ENCODE peak calls at places on chromosomes 3 and 15, in four cellular contexts. A, F, I and Q are unnamed samples.

GRCh38 chr3:5384557-5384956 is 197.1 kb downstream of the EDEM1 start:
- DNase-seq in F (no peak), I (no peak), A (no peak), Q (no peak)

GRCh38 chr15:63587527-63587926 is 9.7 kb upstream of the FBXL22 start:
- DNase-seq in I (no peak), F (no peak), A (no peak), Q (no peak)

GRCh38 chr3:5022187-5022965 is 43.1 kb downstream of the BHLHE40 start:
- DNase-seq in A (no peak), I (no peak), F (no peak), Q (no peak)

GRCh38 chr15:80613762-80614365 is 81.2 kb upstream of the ABHD17C start:
- DNase-seq in F (no peak), A (peak; percentile 59), I (no peak), Q (no peak)

GRCh38 chr15:66216806-66217205 is 36.7 kb downstream of the MEGF11 start:
- DNase-seq in I (no peak), F (no peak), A (no peak), Q (no peak)

GRCh38 chr3:134048278-134048996 is 18.7 kb upstream of the SLCO2A1 start:
- DNase-seq in F (no peak), A (no peak), I (no peak), Q (no peak)

GRCh38 chr15:65088643-65089021 is 12.1 kb downstream of the KBTBD13 start:
- DNase-seq in A (no peak), I (no peak), F (no peak), Q (no peak)

GRCh38 chr3:5136619-5137429 is 14.7 kb downstream of the ARL8B start:
- DNase-seq in F (peak; percentile 77), A (peak; percentile 22), I (no peak), Q (no peak)

GRCh38 chr15:92907880-92908279 is 7.8 kb downstream of the CHD2 start:
- DNase-seq in A (no peak), F (no peak), I (no peak), Q (no peak)

GRCh38 chr3:18937574-18937973 is 210.7 kb upstream of the KCNH8 start:
- DNase-seq in A (no peak), I (no peak), F (no peak), Q (no peak)

DNA sequence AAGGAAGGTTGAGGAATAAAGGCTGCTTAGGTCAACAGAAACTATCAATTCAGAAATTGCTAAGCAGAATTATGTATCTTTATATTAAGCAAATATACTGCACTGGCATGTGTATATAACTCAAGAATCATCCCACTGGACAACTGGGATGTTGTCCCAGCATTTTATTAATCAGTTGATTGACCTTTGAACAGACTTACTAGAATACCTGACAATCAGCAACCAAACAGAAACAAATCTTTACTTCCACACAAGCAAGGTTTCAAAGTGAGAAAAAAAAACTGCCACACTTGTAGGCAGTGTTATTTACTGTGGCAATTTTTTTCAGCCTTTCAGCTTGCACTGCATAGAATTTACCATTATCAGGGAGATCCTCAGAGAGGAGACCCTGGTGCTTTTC is 218.8 kb downstream of the MAGI1 start:
- DNase-seq in I (no peak), A (no peak), F (no peak), Q (no peak)
- H3K27ac ChIP-seq in I (no peak overlapping the region), A (no peak overlapping the region), F (no peak overlapping the region), Q (no peak overlapping the region)

GRCh38 chr3:177905173-177905894 is 630.9 kb upstream of the KCNMB2 start:
- DNase-seq in F (no peak), A (no peak), I (no peak), Q (no peak)

GRCh38 chr3:177906573-177907229 is 629.5 kb upstream of the KCNMB2 start:
- DNase-seq in I (no peak), A (no peak), F (no peak), Q (no peak)

GRCh38 chr3:177899275-177900067 is 636.8 kb upstream of the KCNMB2 start:
- DNase-seq in I (no peak), F (no peak), A (no peak), Q (no peak)

GRCh38 chr3:177905895-177906511 is 630.2 kb upstream of the KCNMB2 start:
- DNase-seq in I (peak; percentile 36), F (no peak), A (no peak), Q (no peak)

DNA sequence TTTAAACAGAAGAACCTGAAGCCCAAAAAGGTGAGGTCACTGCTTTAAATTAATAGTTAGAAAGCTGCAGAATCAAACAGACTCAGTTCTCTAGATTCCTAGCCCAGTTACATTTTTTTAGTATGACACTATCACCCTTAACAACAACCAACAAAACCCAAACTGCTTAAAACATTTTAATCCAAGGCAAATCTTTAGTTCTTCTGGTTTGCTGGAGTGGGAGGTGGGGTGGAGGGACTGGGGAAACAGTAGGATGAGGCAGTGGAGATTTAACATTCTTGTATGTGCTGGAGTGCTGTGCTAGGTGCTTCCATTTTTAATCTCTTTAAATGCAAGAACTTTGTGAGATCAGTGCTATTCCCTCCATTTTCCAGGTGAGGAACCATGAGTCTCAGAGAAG is 631.6 kb upstream of the KCNMB2 start:
- DNase-seq in I (no peak), F (no peak), A (no peak), Q (no peak)
- H3K27ac ChIP-seq in I (peak overlapping the region; percentile 75), F (no peak overlapping the region), A (no peak overlapping the region), Q (no peak overlapping the region)

DNA sequence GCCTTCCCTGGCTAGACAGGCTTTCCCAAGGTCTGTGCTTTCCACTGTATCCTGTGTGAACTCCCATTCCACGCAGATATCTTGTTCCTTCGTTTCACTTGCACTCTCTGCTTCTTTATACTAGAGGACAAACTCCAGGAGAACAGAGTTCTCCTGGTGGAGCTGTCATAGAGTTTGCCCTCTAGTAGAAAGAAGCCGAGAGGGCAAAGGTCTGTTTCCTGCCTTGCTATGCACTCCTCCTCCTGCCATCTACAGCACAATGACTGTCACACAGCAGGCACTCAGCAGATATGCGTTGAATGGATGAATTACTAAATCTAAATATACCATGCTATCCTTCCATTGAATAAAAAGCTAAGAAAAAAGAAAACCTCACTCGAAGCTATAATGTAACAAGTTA is 211.2 kb downstream of the FOXP1 start:
- DNase-seq in I (no peak), A (peak; percentile 4), F (no peak), Q (no peak)
- H3K27ac ChIP-seq in I (no peak overlapping the region), A (peak overlapping the region; percentile 66), F (peak overlapping the region; percentile 92), Q (no peak overlapping the region)

GRCh38 chr15:52019394-52020252 is 604 bp downstream of the MAPK6 start:
- DNase-seq in A (peak; percentile 79), F (peak; percentile 87), I (peak; percentile 93), Q (no peak)

GRCh38 chr15:52021128-52021671 is 2.2 kb downstream of the MAPK6 start:
- DNase-seq in A (peak; percentile 52), I (peak; percentile 76), F (peak; percentile 86), Q (no peak)

GRCh38 chr15:52023169-52023922 is 4.3 kb downstream of the MAPK6 start:
- DNase-seq in I (no peak), A (no peak), F (no peak), Q (no peak)

GRCh38 chr15:52020253-52021085 is 1.4 kb downstream of the MAPK6 start:
- DNase-seq in I (no peak), A (no peak), F (peak; percentile 75), Q (no peak)

GRCh38 chr15:52021892-52022540 is 3.0 kb downstream of the MAPK6 start:
- DNase-seq in A (no peak), I (no peak), F (no peak), Q (no peak)
- H3K27ac ChIP-seq in A (no peak overlapping the region), I (peak overlapping the region; percentile 97), F (peak overlapping the region; percentile 87), Q (no peak overlapping the region)

GRCh38 chr15:85755471-85755870 is 39.3 kb downstream of the KLHL25 start:
- DNase-seq in F (no peak), I (peak; percentile 3), A (no peak), Q (no peak)

GRCh38 chr15:85756411-85757072 is 38.2 kb downstream of the KLHL25 start:
- DNase-seq in A (no peak), I (peak; percentile 8), F (no peak), Q (no peak)

GRCh38 chr15:85753791-85754452 is 40.8 kb downstream of the KLHL25 start:
- DNase-seq in F (no peak), A (no peak), I (peak; percentile 5), Q (no peak)

GRCh38 chr15:85755942-85756341 is 38.8 kb downstream of the KLHL25 start:
- DNase-seq in A (no peak), I (peak; percentile 1), F (no peak), Q (no peak)

DNA sequence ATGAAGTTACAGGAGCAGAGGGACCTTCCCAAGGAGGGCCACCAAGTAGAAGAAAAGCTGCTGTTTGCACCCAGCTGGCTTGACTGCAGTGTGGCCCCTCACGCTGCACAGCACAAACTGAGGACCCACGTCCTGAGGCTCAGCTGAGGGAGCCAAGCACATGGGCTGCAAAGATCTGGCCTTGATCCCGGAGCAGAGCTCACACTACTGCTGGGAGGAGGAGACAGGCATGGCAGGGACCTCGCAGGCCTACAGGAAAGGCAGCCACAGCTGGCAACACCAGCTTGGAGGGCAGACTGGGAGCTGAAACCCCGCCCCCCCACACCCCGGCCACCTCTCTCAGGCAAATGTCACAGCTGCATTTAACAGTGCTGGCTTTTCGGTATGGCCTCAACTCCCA is 39.7 kb downstream of the KLHL25 start:
- DNase-seq in F (no peak), A (no peak), I (peak; percentile 62), Q (no peak)
- H3K27ac ChIP-seq in F (no peak overlapping the region), A (no peak overlapping the region), I (no peak overlapping the region), Q (no peak overlapping the region)

DNA sequence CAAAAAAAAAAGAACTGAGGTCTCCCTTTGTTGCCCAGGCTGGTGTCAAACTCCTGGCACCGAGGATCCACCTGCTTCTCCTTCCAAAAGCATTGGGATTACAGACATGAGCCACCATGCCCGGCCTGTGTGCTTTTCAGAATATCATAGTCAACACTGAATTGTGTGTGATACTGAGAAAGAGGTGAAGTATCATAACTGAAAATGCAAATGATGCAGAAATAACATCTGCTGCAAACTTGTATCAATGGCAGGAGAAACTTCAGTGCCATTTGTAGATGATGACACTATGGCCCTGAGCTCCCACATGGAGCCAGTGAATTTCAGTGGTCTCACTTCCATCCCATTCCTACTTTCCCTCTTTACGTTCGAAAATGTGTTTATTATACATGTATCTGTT is 21.9 kb downstream of the IL12A start:
- DNase-seq in F (no peak), I (no peak), A (no peak), Q (no peak)
- H3K27ac ChIP-seq in F (no peak overlapping the region), I (no peak overlapping the region), A (no peak overlapping the region), Q (no peak overlapping the region)

GRCh38 chr3:194134231-194134756 is 1.7 kb upstream of the HES1 start:
- DNase-seq in F (peak; percentile 82), I (no peak), A (peak; percentile 78), Q (no peak)
- H3K27ac ChIP-seq in F (peak overlapping the region; percentile 19), I (peak overlapping the region; percentile 99), A (peak overlapping the region; percentile 98), Q (no peak overlapping the region)

DNA sequence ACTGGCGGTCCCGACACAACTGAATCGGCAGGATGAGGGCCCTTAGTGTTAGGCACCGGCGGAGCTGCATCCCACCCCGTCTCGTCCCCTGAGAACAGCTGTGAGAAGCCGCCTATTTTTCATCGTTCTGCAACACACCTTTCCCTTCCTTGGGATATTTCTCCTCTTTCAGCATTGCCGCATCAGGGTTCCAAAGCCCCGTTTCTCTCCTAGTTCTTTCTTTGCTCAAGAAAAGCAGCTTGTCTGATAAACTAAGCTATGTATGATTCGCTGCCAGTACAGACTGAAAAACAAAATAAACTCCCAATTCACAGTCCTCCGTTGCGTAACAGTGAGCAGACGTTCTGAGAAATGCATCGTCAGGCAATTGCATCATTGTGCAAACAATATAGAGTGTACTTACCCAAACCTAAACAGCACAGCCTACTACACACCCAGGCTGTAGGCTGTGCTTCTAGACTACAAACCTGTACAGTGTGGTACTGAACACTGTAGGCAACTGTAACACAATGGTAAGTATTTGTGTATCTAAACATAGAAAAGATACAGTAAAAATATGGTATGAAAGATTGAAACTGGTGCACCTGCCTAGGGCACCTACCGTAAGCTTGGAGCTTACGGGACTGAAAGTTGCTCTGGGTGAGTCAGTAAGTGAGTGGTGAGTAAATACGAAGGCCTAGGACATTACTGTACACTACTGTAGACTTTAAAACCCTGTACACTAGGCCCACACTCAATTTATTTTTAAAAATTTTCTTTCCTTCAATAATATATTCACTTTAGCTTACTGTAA is 8.9 kb upstream of the ADAMTS17 start:
- DNase-seq in F (no peak), I (peak; percentile 72), A (no peak), Q (no peak)
- H3K27ac ChIP-seq in F (no peak overlapping the region), I (peak overlapping the region; percentile 98), A (no peak overlapping the region), Q (no peak overlapping the region)

GRCh38 chr3:150760431-150761200 is 2.4 kb downstream of the SIAH2 start:
- DNase-seq in I (no peak), A (no peak), F (peak; percentile 91), Q (no peak)
- H3K27ac ChIP-seq in I (peak overlapping the region; percentile 32), A (no peak overlapping the region), F (peak overlapping the region; percentile 100), Q (no peak overlapping the region)